ENCODE peak calls at places on chromosomes 2 and 18, in four cellular contexts. F is stimulated activated CD4-positive, alpha-beta T cell treated with anti-CD3 and anti-CD28 coated beads, Interleukin-12 subunit alpha, Interleukin-12 subunit beta, amount 100 ng/mL, for 24 hours; H is right lobe of liver; P is GM06990. D is an unnamed sample.

GRCh38 chr18:73962251-73962650 is 185.4 kb downstream of the FBXO15 start:
- DNase-seq in F (no peak), H (no peak), P (no peak), D (no peak)

GRCh38 chr2:26572589-26572988 is 68.6 kb downstream of the CIB4 start:
- DNase-seq in F (no peak), H (no peak), P (no peak), D (no peak)

GRCh38 chr18:1017679-1018078 is 113.0 kb downstream of the ADCYAP1 start:
- DNase-seq in F (no peak), H (no peak), P (no peak), D (no peak)

GRCh38 chr18:63741769-63742168 is 33.4 kb upstream of the SERPINB7 start:
- DNase-seq in F (no peak), H (no peak), P (no peak), D (no peak)

GRCh38 chr18:62976227-62976626 is 260.9 kb downstream of the PHLPP1 start:
- DNase-seq in F (no peak), H (no peak), P (no peak), D (no peak)

GRCh38 chr2:201448067-201448466 is 3.2 kb downstream of the TRAK2 start:
- DNase-seq in F (no peak), H (no peak), P (no peak), D (no peak)

GRCh38 chr2:201882353-201883095 is 76.2 kb downstream of the CDK15 start:
- DNase-seq in F (no peak), H (no peak), P (no peak), D (no peak)

GRCh38 chr2:232542715-232543467 is 3.4 kb downstream of the CHRNG start:
- DNase-seq in F (no peak), H (peak; percentile 52), P (no peak), D (no peak)

GRCh38 chr2:101196220-101196661 is 45.1 kb upstream of the TBC1D8 start:
- DNase-seq in F (no peak), H (no peak), P (no peak), D (no peak)

GRCh38 chr2:48454504-48454903 is 75.5 kb upstream of the STON1 start:
- DNase-seq in F (no peak), H (no peak), P (no peak), D (no peak)

GRCh38 chr18:78430171-78430857 is 549.3 kb upstream of the SALL3 start:
- DNase-seq in F (no peak), H (no peak), P (no peak), D (no peak)

GRCh38 chr2:61549546-61549945 is 11.4 kb upstream of the XPO1 start:
- DNase-seq in F (no peak), H (no peak), P (no peak), D (no peak)

GRCh38 chr2:119432882-119433522 is 1.3 kb downstream of the TMEM37 start:
- DNase-seq in F (no peak), H (no peak), P (no peak), D (no peak)

GRCh38 chr2:187169108-187169713 is 278.8 kb downstream of the CALCRL start:
- DNase-seq in F (no peak), H (no peak), P (peak; percentile 65), D (no peak)

GRCh38 chr2:176392125-176392704 is 123.0 kb downstream of the MTX2 start:
- DNase-seq in F (no peak), H (no peak), P (no peak), D (no peak)

GRCh38 chr2:174681983-174682577 is 82.2 kb downstream of the CHRNA1 start:
- DNase-seq in F (peak; percentile 24), H (peak; percentile 68), P (peak; percentile 41), D (peak; percentile 76)

GRCh38 chr2:28587526-28588230 is 91.8 kb downstream of the PLB1 start:
- DNase-seq in F (no peak), H (no peak), P (no peak), D (no peak)

GRCh38 chr18:24322594-24323136 is 75.0 kb downstream of the OSBPL1A start:
- DNase-seq in F (no peak), H (no peak), P (no peak), D (no peak)

GRCh38 chr18:73791081-73791480 is 356.6 kb downstream of the FBXO15 start:
- DNase-seq in F (no peak), H (no peak), P (no peak), D (no peak)

GRCh38 chr2:71692621-71693277 is 239.4 kb downstream of the DYSF start:
- DNase-seq in F (no peak), H (no peak), P (no peak), D (no peak)

GRCh38 chr18:13406049-13406615 is 187.6 kb downstream of the LDLRAD4 start:
- DNase-seq in F (no peak), H (no peak), P (no peak), D (no peak)

GRCh38 chr2:170815746-170816498 is 765 bp upstream of the GAD1 start:
- DNase-seq in F (peak; percentile 59), H (no peak), P (peak; percentile 66), D (peak; percentile 59)

GRCh38 chr18:15198116-15198389 is 450.1 kb downstream of the ANKRD30B start:
- DNase-seq in F (no peak), H (no peak), P (no peak), D (no peak)

GRCh38 chr2:84486436-84487115 is 27.5 kb upstream of the SUCLG1 start:
- DNase-seq in F (no peak), H (no peak), P (no peak), D (peak; percentile 82)

GRCh38 chr2:160492401-160493226 is 993 bp downstream of the RBMS1 start:
- DNase-seq in F (peak; percentile 41), H (peak; percentile 83), P (peak; percentile 6), D (peak; percentile 87)

GRCh38 chr2:196077821-196078220 is 9.2 kb upstream of the DNAH7 start:
- DNase-seq in F (no peak), H (no peak), P (no peak), D (no peak)

GRCh38 chr2:189370719-189371118 is 70.6 kb upstream of the WDR75 start:
- DNase-seq in F (no peak), H (no peak), P (no peak), D (no peak)

GRCh38 chr2:182916417-182916816 is 50.0 kb upstream of the FRZB start:
- DNase-seq in F (no peak), H (no peak), P (no peak), D (no peak)

GRCh38 chr2:10258726-10259125 is 44.0 kb upstream of the HPCAL1 start:
- DNase-seq in F (no peak), H (peak; percentile 5), P (no peak), D (no peak)

GRCh38 chr2:240326246-240326645 is 109.2 kb upstream of the GPC1 start:
- DNase-seq in F (no peak), H (no peak), P (no peak), D (no peak)

GRCh38 chr2:239818531-239819011 is 206.6 kb downstream of the NDUFA10 start:
- DNase-seq in F (no peak), H (peak; percentile 44), P (no peak), D (no peak)

D was measured in pancreas.